ENCODE peak calls at places on chromosomes 16 and 17, in seven cellular contexts. W, R, T, Z, C, B and N are unnamed samples.

GRCh38 chr17:36703860-36704266 is 102.5 kb downstream of the MRM1 start:
- DNase-seq in B (no peak), C (peak), R (peak), Z (no peak), W (peak), T (no peak), N (peak)

GRCh38 chr17:65407017-65407416 is 154.4 kb downstream of the AXIN2 start:
- DNase-seq in B (no peak), W (no peak), T (no peak), C (no peak), Z (no peak), R (no peak), N (no peak)

GRCh38 chr17:32152130-32152529 is 9.8 kb downstream of the RHOT1 start:
- DNase-seq in R (no peak), W (no peak), T (no peak), C (no peak), B (peak), Z (no peak), N (no peak)

GRCh38 chr17:29734640-29735039 is 111.9 kb upstream of the CORO6 start:
- DNase-seq in B (peak), W (no peak), R (no peak), C (no peak), Z (no peak), T (no peak), N (no peak)

GRCh38 chr16:77331802-77332586 is 102.8 kb downstream of the ADAMTS18 start:
- DNase-seq in R (no peak), Z (no peak), T (no peak), B (no peak), C (no peak), W (no peak), N (no peak)

GRCh38 chr16:73565263-73565662 is 517.3 kb upstream of the ZFHX3 start:
- DNase-seq in R (no peak), B (peak), C (no peak), Z (no peak), W (no peak), T (no peak), N (no peak)

GRCh38 chr16:69482410-69482951 is 58.1 kb downstream of the CYB5B start:
- DNase-seq in W (no peak), T (no peak), C (no peak), R (no peak), Z (no peak), B (no peak), N (no peak)

GRCh38 chr17:49753959-49754391 is 10.0 kb downstream of the FAM117A start:
- DNase-seq in R (peak), C (peak), B (no peak), W (no peak), T (no peak), Z (no peak), N (no peak)

GRCh38 chr17:263271-263670 is 81.8 kb upstream of the DOC2B start:
- DNase-seq in R (no peak), C (no peak), Z (no peak), B (no peak), W (no peak), T (no peak), N (no peak)

GRCh38 chr17:5868916-5869475 is 201.2 kb upstream of the WSCD1 start:
- DNase-seq in W (no peak), B (no peak), T (no peak), C (no peak), Z (no peak), R (no peak), N (no peak)
- TF ChIP-seq TAF1 in W (no peak), B (no peak), T (no peak), C (no peak), Z (no peak), R (no peak), N (no peak)

DNA sequence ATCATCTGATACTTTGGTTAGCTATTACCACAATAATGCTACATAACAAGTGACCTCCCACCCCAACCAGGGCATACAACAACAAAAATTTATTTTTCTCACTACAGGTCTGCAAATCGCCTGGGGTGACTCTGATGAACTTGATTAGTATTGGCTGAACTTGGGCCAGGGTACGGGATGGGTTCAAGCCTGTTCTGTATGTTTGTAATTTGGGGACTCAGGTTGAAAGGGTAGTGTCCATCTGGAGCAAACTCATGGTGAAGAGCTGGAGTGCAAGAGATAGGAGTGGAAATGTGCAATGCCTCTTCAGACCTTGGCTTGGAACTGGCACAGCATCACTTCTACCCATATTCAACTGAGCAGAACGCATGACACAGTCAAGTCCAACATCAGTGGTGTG is 16.3 kb upstream of the NKD1 start:
- DNase-seq in C (no peak), W (no peak), R (no peak), Z (no peak), T (no peak), B (no peak), N (no peak)
- TF ChIP-seq TAF1 in C (no peak), W (no peak), R (no peak), Z (no peak), T (no peak), B (no peak), N (no peak)

GRCh38 chr16:48834576-48834975 is 224.6 kb upstream of the N4BP1 start:
- DNase-seq in R (no peak), B (no peak), Z (no peak), W (no peak), C (no peak), T (no peak), N (no peak)
- TF ChIP-seq TAF1 in R (no peak), B (no peak), Z (no peak), W (no peak), C (no peak), T (no peak), N (no peak)

GRCh38 chr17:77741109-77741508 is 217.4 kb upstream of the TNRC6C start:
- DNase-seq in B (no peak), T (no peak), Z (peak), C (no peak), R (peak), W (no peak), N (no peak)
- TF ChIP-seq TAF1 in B (no peak), T (no peak), Z (no peak), C (no peak), R (no peak), W (no peak), N (no peak)